ENCODE peak calls at places on chromosomes 16 and 17, in ten cellular contexts. S is ovary; Y is NK-92 treated with Interleukin-12 subunit alpha and Interleukin-12 subunit beta, amount 100 ng/mL, for 24 hours; B is stimulated activated CD8-positive, alpha-beta memory T cell treated with anti-CD3 and anti-CD28 coated beads, Interleukin-2, amount 100 ng/mL, for 48 hours; H is NCI-H1930; A is activated CD8-positive, alpha-beta memory T cell treated with anti-CD3 and anti-CD28 coated beads for 1 hour; K is right cardiac atrium; O is gastrocnemius medialis; G is COR-L47; U is BJ. X is an unnamed sample.

GRCh38 chr17:29347831-29348281 is 42.3 kb upstream of the TAOK1 start:
- DNase-seq in S (no peak), Y (no peak), B (no peak), H (no peak), A (no peak), K (peak), O (no peak), G (no peak), U (peak), X (no peak)

GRCh38 chr16:80631581-80631980 is 90.8 kb downstream of the DYNLRB2 start:
- DNase-seq in S (no peak), Y (no peak), B (no peak), H (no peak), A (no peak), K (no peak), O (no peak), G (no peak), U (no peak), X (no peak)

GRCh38 chr16:11557811-11558210 is 28.9 kb downstream of the LITAF start:
- DNase-seq in S (no peak), Y (no peak), B (no peak), H (no peak), A (no peak), K (peak), O (no peak), G (no peak), U (no peak), X (peak)

GRCh38 chr17:17171186-17171585 is 34.9 kb downstream of the PLD6 start:
- DNase-seq in S (no peak), Y (no peak), B (no peak), H (no peak), A (no peak), K (peak), O (no peak), G (no peak), U (no peak), X (no peak)

GRCh38 chr16:81616321-81617020 is 162.6 kb upstream of the PLCG2 start:
- DNase-seq in S (peak), Y (peak), B (peak), H (no peak), A (peak), K (peak), O (peak), G (no peak), U (no peak), X (peak)

GRCh38 chr16:2753523-2754020 is 1.1 kb downstream of the SRRM2 start:
- DNase-seq in S (no peak), Y (no peak), B (no peak), H (no peak), A (no peak), K (no peak), O (no peak), G (no peak), U (no peak), X (peak)

GRCh38 chr16:24093049-24093448 is 163.1 kb upstream of the CACNG3 start:
- DNase-seq in S (no peak), Y (no peak), B (no peak), H (no peak), A (no peak), K (no peak), O (no peak), G (no peak), U (no peak), X (no peak)

GRCh38 chr16:11629071-11630030 is 38.9 kb upstream of the SNN start:
- DNase-seq in S (no peak), Y (no peak), B (no peak), H (no peak), A (no peak), K (no peak), O (no peak), G (no peak), U (no peak), X (peak)

GRCh38 chr17:43402078-43402477 is 3.3 kb downstream of the ARL4D start:
- DNase-seq in S (peak), Y (no peak), B (no peak), H (no peak), A (no peak), K (no peak), O (no peak), G (no peak), U (no peak), X (no peak)

GRCh38 chr17:45144199-45145034 is 3.9 kb upstream of the HEXIM1 start:
- DNase-seq in S (peak), Y (no peak), B (peak), H (no peak), A (no peak), K (peak), O (no peak), G (no peak), U (no peak), X (peak)

GRCh38 chr17:80071116-80071980 is 30.0 kb upstream of the GAA start:
- DNase-seq in S (peak), Y (no peak), B (no peak), H (no peak), A (no peak), K (peak), O (peak), G (no peak), U (no peak), X (no peak)

GRCh38 chr17:39001703-39002637 is 34.8 kb upstream of the FBXO47 start:
- DNase-seq in S (peak), Y (no peak), B (no peak), H (no peak), A (no peak), K (peak), O (peak), G (no peak), U (peak), X (peak)

GRCh38 chr16:47461598-47462266 is 601 bp downstream of the PHKB start:
- DNase-seq in S (no peak), Y (peak), B (no peak), H (no peak), A (no peak), K (no peak), O (peak), G (no peak), U (no peak), X (peak)

GRCh38 chr17:9028632-9029570 is 7.6 kb downstream of the NTN1 start:
- DNase-seq in S (no peak), Y (no peak), B (no peak), H (no peak), A (no peak), K (no peak), O (no peak), G (no peak), U (no peak), X (no peak)

GRCh38 chr16:65524997-65525396 is 403.1 kb upstream of the CDH11 start:
- DNase-seq in S (no peak), Y (no peak), B (no peak), H (no peak), A (no peak), K (peak), O (no peak), G (no peak), U (no peak), X (no peak)

X was measured in NCI-H69.